ENCODE peak calls at places on chromosomes 16 and 17, in nine cellular contexts. P, G, E, I, R, L, Q, Y and J are unnamed samples.
A peak's percentile ranks its signal among the peaks of the same experiment; 100 is the strongest.

GRCh38 chr17:78313735-78314648 is 45.9 kb downstream of the SOCS3 start:
- DNase-seq in Q (peak; percentile 71), G (no peak), P (peak; percentile 81), I (peak; percentile 69), R (peak; percentile 69), Y (peak; percentile 65), L (peak; percentile 91), E (peak; percentile 65), J (peak; percentile 81)

GRCh38 chr17:40307001-40307690 is 1.8 kb upstream of the RARA start:
- DNase-seq in P (no peak), R (peak; percentile 80), I (no peak), G (no peak), L (peak; percentile 41), Q (peak; percentile 41), Y (no peak), E (no peak), J (peak; percentile 88)

GRCh38 chr16:82638095-82638798 is 11.5 kb downstream of the CDH13 start:
- DNase-seq in Q (peak; percentile 89), R (no peak), L (peak; percentile 46), G (no peak), P (peak; percentile 71), E (no peak), Y (peak; percentile 99), I (peak; percentile 91), J (peak; percentile 93)

GRCh38 chr17:30905742-30906100 is 317 bp downstream of the TEFM start:
- DNase-seq in R (no peak), I (no peak), Q (peak; percentile 15), Y (no peak), L (peak; percentile 41), P (no peak), E (no peak), G (no peak), J (no peak)

GRCh38 chr16:68273459-68273858 is 9.1 kb downstream of the SLC7A6 start:
- DNase-seq in Y (no peak), Q (no peak), E (no peak), G (no peak), R (no peak), L (no peak), I (no peak), P (no peak), J (no peak)

GRCh38 chr16:85515830-85516397 is 97.2 kb upstream of the GSE1 start:
- DNase-seq in I (no peak), G (no peak), R (peak; percentile 91), Y (no peak), Q (peak; percentile 2), E (no peak), P (no peak), L (peak; percentile 36), J (peak; percentile 8)

GRCh38 chr17:78224226-78225087 is 7.0 kb upstream of the TMEM235 start:
- DNase-seq in I (no peak), P (no peak), L (no peak), Q (no peak), G (no peak), E (no peak), R (peak; percentile 82), Y (no peak), J (no peak)

GRCh38 chr16:75304521-75305363 is 53.3 kb upstream of the BCAR1 start:
- DNase-seq in E (no peak), Q (peak; percentile 92), L (peak; percentile 81), R (peak; percentile 39), Y (peak; percentile 73), P (no peak), I (peak; percentile 89), G (peak; percentile 40), J (peak; percentile 97)

GRCh38 chr16:76335187-76335974 is 58.2 kb downstream of the CNTNAP4 start:
- DNase-seq in G (no peak), E (no peak), L (no peak), I (no peak), P (no peak), R (no peak), Y (peak; percentile 51), Q (no peak), J (no peak)

GRCh38 chr16:47625115-47625567 is 164.0 kb downstream of the PHKB start:
- DNase-seq in R (no peak), P (no peak), G (no peak), L (no peak), Y (no peak), Q (no peak), E (no peak), I (no peak), J (no peak)

GRCh38 chr17:1147664-1148063 is 32.1 kb downstream of the ABR start:
- DNase-seq in G (no peak), L (peak; percentile 42), R (peak; percentile 61), Y (peak; percentile 68), P (peak; percentile 66), E (peak; percentile 56), I (peak; percentile 44), Q (peak; percentile 82), J (peak; percentile 65)

GRCh38 chr17:44279586-44280344 is 11.8 kb upstream of the SLC4A1 start:
- DNase-seq in P (peak; percentile 75), I (peak; percentile 89), G (peak; percentile 12), Q (peak; percentile 87), R (no peak), Y (peak; percentile 97), E (peak; percentile 5), L (peak; percentile 82), J (peak; percentile 94)

GRCh38 chr17:40349477-40350409 is 14.8 kb downstream of the GJD3 start:
- DNase-seq in P (no peak), R (peak; percentile 63), E (peak; percentile 42), Y (no peak), L (no peak), Q (no peak), G (no peak), I (no peak), J (peak; percentile 43)

GRCh38 chr17:56038136-56038535 is 115.1 kb upstream of the ANKFN1 start:
- DNase-seq in Q (no peak), L (no peak), R (no peak), P (no peak), Y (no peak), E (no peak), I (no peak), G (no peak), J (no peak)

GRCh38 chr17:75594499-75595283 is 7.1 kb downstream of the MYO15B start:
- DNase-seq in L (no peak), Q (no peak), I (no peak), R (no peak), G (no peak), P (no peak), E (no peak), Y (no peak), J (peak; percentile 20)

GRCh38 chr17:76709077-76709950 is 1.5 kb downstream of the MXRA7 start:
- DNase-seq in G (peak; percentile 88), Y (peak; percentile 98), I (peak; percentile 94), Q (peak; percentile 89), R (peak; percentile 96), L (peak; percentile 93), P (peak; percentile 95), E (peak; percentile 44), J (peak; percentile 94)

GRCh38 chr16:23434380-23434779 is 18.6 kb downstream of the COG7 start:
- DNase-seq in Q (peak; percentile 64), P (peak; percentile 52), Y (peak; percentile 43), L (peak; percentile 66), E (peak; percentile 41), I (peak; percentile 65), R (peak; percentile 20), G (no peak), J (peak; percentile 70)

GRCh38 chr16:4660454-4661007 is 32.8 kb upstream of the NUDT16L1 start:
- DNase-seq in Y (peak; percentile 67), E (no peak), G (no peak), Q (peak; percentile 83), R (peak; percentile 62), I (peak; percentile 70), L (no peak), P (no peak), J (peak; percentile 70)

GRCh38 chr17:43483674-43484551 is at the start of gene DHX8:
- DNase-seq in R (peak; percentile 96), G (peak; percentile 90), I (peak; percentile 99), L (peak; percentile 95), Y (peak; percentile 99), E (peak; percentile 95), P (peak; percentile 99), Q (peak; percentile 100), J (peak; percentile 98)

GRCh38 chr16:85194528-85195270 is 82.4 kb upstream of the CIBAR2 start:
- DNase-seq in Q (no peak), R (no peak), L (no peak), I (no peak), P (no peak), Y (no peak), E (no peak), G (no peak), J (no peak)

GRCh38 chr17:27603870-27604794 is 26.9 kb upstream of the LGALS9 start:
- DNase-seq in Y (no peak), Q (no peak), P (no peak), R (no peak), G (no peak), I (no peak), E (no peak), L (no peak), J (peak; percentile 10)

GRCh38 chr16:22016927-22017326 is 9.0 kb downstream of the MOSMO start:
- DNase-seq in Y (no peak), Q (no peak), G (no peak), P (no peak), L (no peak), E (no peak), R (no peak), I (no peak), J (no peak)

GRCh38 chr17:20156196-20157077 is 147.3 kb downstream of the SPECC1 start:
- DNase-seq in I (peak; percentile 36), G (no peak), E (peak; percentile 40), L (peak; percentile 65), P (peak; percentile 43), Q (peak; percentile 53), Y (peak; percentile 45), R (no peak), J (peak; percentile 65)

GRCh38 chr16:3730161-3731125 is 13.1 kb upstream of the TRAP1 start:
- DNase-seq in Q (no peak), R (no peak), L (no peak), Y (no peak), G (no peak), E (no peak), P (no peak), I (no peak), J (no peak)

GRCh38 chr16:30005341-30006094 is 5.3 kb downstream of the DOC2A start:
- DNase-seq in G (no peak), L (peak; percentile 83), Q (peak; percentile 15), Y (peak; percentile 23), I (peak; percentile 13), E (no peak), P (peak; percentile 64), R (peak; percentile 73), J (peak; percentile 40)